ENCODE peak calls at places on chromosomes 16 and 17, in seven cellular contexts. E is CD4-positive, alpha-beta T cell; P is OCI-M1; R is cardiac fibroblast; I is LHCN-M2; D is coronary artery; K is AG10803. C is an unnamed sample.
A peak's percentile ranks its signal among the peaks of the same experiment; 100 is the strongest.

GRCh38 chr17:7572338-7572587 is 7.2 kb upstream of the CD68 start:
- DNase-seq in E (no peak), P (no peak), R (no peak), I (no peak), D (no peak), K (no peak), C (no peak)

GRCh38 chr17:17492085-17492484 is 4.1 kb downstream of the RASD1 start:
- DNase-seq in E (no peak), P (no peak), R (no peak), I (no peak), D (no peak), K (no peak), C (no peak)

GRCh38 chr16:76335187-76335974 is 58.2 kb downstream of the CNTNAP4 start:
- DNase-seq in E (no peak), P (peak; percentile 88), R (peak; percentile 19), I (no peak), D (no peak), K (no peak), C (no peak)

GRCh38 chr17:19024101-19025078 is 19.8 kb upstream of the FAM83G start:
- DNase-seq in E (no peak), P (no peak), R (peak; percentile 78), I (peak; percentile 46), D (no peak), K (peak; percentile 28), C (peak; percentile 73)

GRCh38 chr17:5686246-5686645 is 101.9 kb upstream of the NLRP1 start:
- DNase-seq in E (no peak), P (no peak), R (no peak), I (no peak), D (no peak), K (no peak), C (no peak)

GRCh38 chr16:53061701-53062159 is 6.9 kb downstream of the CHD9 start:
- DNase-seq in E (no peak), P (peak; percentile 1), R (no peak), I (no peak), D (no peak), K (no peak), C (no peak)

GRCh38 chr17:76193616-76194015 is 46.7 kb downstream of the RNF157 start:
- DNase-seq in E (no peak), P (no peak), R (no peak), I (no peak), D (no peak), K (no peak), C (no peak)

GRCh38 chr17:82022310-82022980 is at the start of gene CENPX:
- DNase-seq in E (no peak), P (peak; percentile 41), R (no peak), I (no peak), D (no peak), K (no peak), C (no peak)

GRCh38 chr17:78839173-78839761 is 1.3 kb downstream of the USP36 start:
- DNase-seq in E (no peak), P (peak; percentile 54), R (peak; percentile 68), I (no peak), D (no peak), K (peak; percentile 16), C (no peak)

GRCh38 chr16:48612621-48613020 is 2.6 kb upstream of the N4BP1 start:
- DNase-seq in E (no peak), P (peak; percentile 26), R (no peak), I (no peak), D (peak; percentile 38), K (no peak), C (no peak)

C was measured in chondrocyte.